ENCODE peak calls at places on chromosomes 1 and 21, in five cellular contexts. One of them, this sample, is unnamed.

GRCh38 chr1:41535236-41535720 is 50.8 kb upstream of the EDN2 start:
- DNase-seq in colonic mucosa: no peak
- DNase-seq in GM20000: no peak
- DNase-seq in uterus: peak
- DNase-seq in BE2C: no peak
- DNase-seq in this sample: no peak

GRCh38 chr1:111593403-111594127 is 26.0 kb upstream of the RAP1A start:
- DNase-seq in colonic mucosa: no peak
- DNase-seq in uterus: no peak
- DNase-seq in BE2C: no peak
- DNase-seq in GM20000: no peak
- DNase-seq in this sample: no peak

GRCh38 chr1:168236836-168237611 is 11.2 kb downstream of the SFT2D2 start:
- DNase-seq in GM20000: no peak
- DNase-seq in uterus: no peak
- DNase-seq in BE2C: no peak
- DNase-seq in colonic mucosa: no peak
- DNase-seq in this sample: no peak

GRCh38 chr1:111582644-111583618 is 36.7 kb upstream of the RAP1A start:
- DNase-seq in BE2C: no peak
- DNase-seq in colonic mucosa: no peak
- DNase-seq in GM20000: no peak
- DNase-seq in uterus: no peak
- DNase-seq in this sample: no peak

GRCh38 chr1:228902781-228903572 is 167.7 kb downstream of the RHOU start:
- DNase-seq in GM20000: no peak
- DNase-seq in uterus: peak
- DNase-seq in colonic mucosa: peak
- DNase-seq in BE2C: peak
- DNase-seq in this sample: peak

GRCh38 chr1:17301767-17302166 is 6.2 kb upstream of the PADI4 start:
- DNase-seq in GM20000: no peak
- DNase-seq in BE2C: no peak
- DNase-seq in colonic mucosa: no peak
- DNase-seq in uterus: no peak
- DNase-seq in this sample: no peak

GRCh38 chr1:201191723-201192477 is 1.3 kb downstream of the IGFN1 start:
- DNase-seq in uterus: peak
- DNase-seq in GM20000: no peak
- DNase-seq in BE2C: no peak
- DNase-seq in colonic mucosa: no peak
- DNase-seq in this sample: no peak

GRCh38 chr21:34088752-34089151 is 15.4 kb downstream of the MRPS6 start:
- DNase-seq in uterus: no peak
- DNase-seq in colonic mucosa: no peak
- DNase-seq in GM20000: no peak
- DNase-seq in BE2C: no peak
- DNase-seq in this sample: no peak

GRCh38 chr1:22289251-22289995 is 146.5 kb upstream of the WNT4 start:
- DNase-seq in uterus: no peak
- DNase-seq in GM20000: no peak
- DNase-seq in colonic mucosa: no peak
- DNase-seq in BE2C: no peak
- DNase-seq in this sample: no peak

GRCh38 chr1:230286890-230287269 is 139.3 kb downstream of the PGBD5 start:
- DNase-seq in GM20000: no peak
- DNase-seq in uterus: no peak
- DNase-seq in colonic mucosa: no peak
- DNase-seq in BE2C: no peak
- DNase-seq in this sample: no peak

GRCh38 chr21:29914326-29914725 is 25.5 kb downstream of the GRIK1 start:
- DNase-seq in GM20000: no peak
- DNase-seq in BE2C: no peak
- DNase-seq in colonic mucosa: no peak
- DNase-seq in uterus: no peak
- DNase-seq in this sample: no peak

GRCh38 chr21:46002841-46003574 is 21.4 kb downstream of the COL6A1 start:
- DNase-seq in colonic mucosa: peak
- DNase-seq in GM20000: no peak
- DNase-seq in uterus: peak
- DNase-seq in BE2C: peak
- DNase-seq in this sample: no peak

GRCh38 chr1:32873484-32873883 is 2.8 kb upstream of the FNDC5 start:
- DNase-seq in colonic mucosa: no peak
- DNase-seq in uterus: no peak
- DNase-seq in BE2C: no peak
- DNase-seq in GM20000: no peak
- DNase-seq in this sample: no peak

GRCh38 chr21:44846201-44846484 is 27.3 kb downstream of the PTTG1IP start:
- DNase-seq in uterus: no peak
- DNase-seq in GM20000: no peak
- DNase-seq in BE2C: no peak
- DNase-seq in colonic mucosa: no peak
- DNase-seq in this sample: no peak
- TF ChIP-seq CTCF in uterus: no peak
- TF ChIP-seq CTCF in GM20000: no peak
- TF ChIP-seq CTCF in BE2C: no peak
- TF ChIP-seq CTCF in colonic mucosa: no peak
- TF ChIP-seq CTCF in this sample: peak

DNA sequence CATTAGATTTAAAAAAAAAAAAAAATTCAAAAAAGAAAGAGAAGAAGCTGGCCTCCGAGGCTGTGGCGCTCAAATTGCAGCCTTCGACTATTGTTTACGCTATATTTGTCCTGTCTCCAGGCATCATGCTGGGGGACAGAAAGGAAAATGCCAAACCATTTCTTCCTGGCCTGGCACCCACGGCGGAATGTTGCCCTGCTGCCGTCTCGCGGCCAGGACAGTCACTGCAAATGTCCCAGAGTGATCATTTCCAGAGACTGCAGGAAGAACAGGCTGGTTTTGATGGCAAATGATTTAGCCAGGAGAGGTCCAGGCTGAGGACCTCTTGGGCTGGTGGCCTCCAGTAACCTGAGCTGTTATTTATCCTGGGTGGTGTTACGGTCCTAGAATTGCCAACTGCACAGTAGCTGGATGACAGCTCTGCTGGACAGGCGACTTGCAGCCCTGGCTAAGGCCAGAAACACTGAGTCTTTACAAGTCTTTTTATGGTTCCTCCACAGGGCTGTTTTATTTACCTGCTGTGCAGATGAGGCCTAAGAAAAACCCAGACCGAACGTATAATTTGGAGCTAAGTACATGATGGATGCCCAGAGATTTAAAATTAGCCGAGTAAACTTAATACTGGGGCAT is 30.2 kb upstream of the LRRC38 start:
- DNase-seq in BE2C: no peak
- DNase-seq in GM20000: no peak
- DNase-seq in colonic mucosa: no peak
- DNase-seq in uterus: no peak
- DNase-seq in this sample: no peak
- TF ChIP-seq CTCF in BE2C: no peak
- TF ChIP-seq CTCF in GM20000: no peak
- TF ChIP-seq CTCF in colonic mucosa: peak
- TF ChIP-seq CTCF in uterus: peak
- TF ChIP-seq CTCF in this sample: no peak

DNA sequence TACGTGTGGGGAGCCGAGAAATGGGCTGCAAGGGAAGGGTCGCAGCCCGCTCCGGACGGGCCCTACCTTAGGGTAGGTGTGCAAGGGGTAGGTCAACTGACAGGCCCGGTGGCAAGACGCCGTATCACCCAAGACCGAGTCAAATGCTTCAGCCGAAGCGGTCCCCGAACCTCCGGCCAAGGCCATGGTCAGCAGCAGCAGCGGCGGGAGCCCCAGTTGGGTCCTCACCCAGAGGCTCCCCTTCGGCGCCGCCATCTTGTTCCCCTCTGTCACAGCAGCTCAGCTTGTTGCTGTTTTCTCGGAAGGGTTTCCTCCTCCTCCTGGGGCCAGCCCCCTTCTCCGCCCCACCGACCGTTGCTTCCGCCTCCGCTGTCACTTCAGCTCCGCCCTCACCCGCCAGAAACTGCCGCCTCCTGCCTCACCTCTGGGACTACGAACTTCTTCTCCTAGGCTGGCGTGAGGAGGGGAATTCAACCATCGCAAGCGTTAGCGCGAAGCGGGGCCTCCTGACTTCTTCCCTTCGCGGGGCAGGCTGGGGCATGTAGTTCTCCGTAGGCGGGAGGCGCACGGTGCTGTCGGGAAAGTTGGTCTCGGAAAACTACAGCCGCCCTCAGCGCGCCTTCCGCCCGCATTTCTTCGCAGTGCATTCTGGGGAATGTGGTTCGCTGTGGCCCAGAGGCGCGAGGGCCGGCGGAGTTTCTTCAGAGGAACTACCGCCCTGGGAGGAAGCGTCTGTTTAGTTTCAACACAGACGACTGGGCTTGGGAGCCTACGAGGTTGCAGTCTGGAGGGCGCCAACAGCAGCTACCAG is at the start of the genes TCEANC2 and TMEM59:
- DNase-seq in BE2C: peak
- DNase-seq in GM20000: peak
- DNase-seq in uterus: peak
- DNase-seq in colonic mucosa: peak
- DNase-seq in this sample: peak
- TF ChIP-seq CTCF in BE2C: no peak
- TF ChIP-seq CTCF in GM20000: no peak
- TF ChIP-seq CTCF in uterus: no peak
- TF ChIP-seq CTCF in colonic mucosa: no peak
- TF ChIP-seq CTCF in this sample: no peak

GRCh38 chr1:8239039-8239305 is 78.9 kb upstream of the SLC45A1 start:
- DNase-seq in GM20000: no peak
- DNase-seq in BE2C: no peak
- DNase-seq in colonic mucosa: peak
- DNase-seq in uterus: peak
- DNase-seq in this sample: peak
- TF ChIP-seq CTCF in GM20000: no peak
- TF ChIP-seq CTCF in BE2C: no peak
- TF ChIP-seq CTCF in colonic mucosa: no peak
- TF ChIP-seq CTCF in uterus: peak
- TF ChIP-seq CTCF in this sample: no peak

GRCh38 chr21:37658994-37659458 is 257.2 kb downstream of the KCNJ6 start:
- DNase-seq in uterus: peak
- DNase-seq in BE2C: no peak
- DNase-seq in colonic mucosa: no peak
- DNase-seq in GM20000: no peak
- DNase-seq in this sample: no peak
- TF ChIP-seq CTCF in uterus: peak
- TF ChIP-seq CTCF in BE2C: no peak
- TF ChIP-seq CTCF in colonic mucosa: no peak
- TF ChIP-seq CTCF in GM20000: no peak
- TF ChIP-seq CTCF in this sample: no peak

GRCh38 chr1:42860339-42861013 is 14.1 kb downstream of the ZNF691 start:
- DNase-seq in GM20000: no peak
- DNase-seq in BE2C: no peak
- DNase-seq in colonic mucosa: no peak
- DNase-seq in uterus: no peak
- DNase-seq in this sample: no peak
- TF ChIP-seq CTCF in GM20000: no peak
- TF ChIP-seq CTCF in BE2C: no peak
- TF ChIP-seq CTCF in colonic mucosa: no peak
- TF ChIP-seq CTCF in uterus: no peak
- TF ChIP-seq CTCF in this sample: no peak

This sample was measured in Calu3.